ENCODE peak calls at places on chromosomes 16 and 17, in seven cellular contexts. J is OCI-LY7, E is HCT116, B is PC-3, V is MM.1S, G is hepatocyte, M is GM23338. R is an unnamed sample. For H3K4me1, the result is how much of the 10 kb centered on the place peaks cover.

GRCh38 chr16:50246299-50247122 is 19.8 kb upstream of the ADCY7 start:
- DNase-seq in B (no peak), J (no peak), V (no peak), E (no peak), M (peak), G (no peak), R (peak)

GRCh38 chr16:51416921-51417320 is 265.9 kb upstream of the SALL1 start:
- DNase-seq in M (no peak), B (no peak), G (no peak), E (no peak), V (no peak), J (no peak), R (peak)

GRCh38 chr16:11794991-11795886 is 1.8 kb downstream of the ZC3H7A start:
- DNase-seq in J (no peak), M (no peak), E (no peak), V (no peak), G (no peak), B (no peak), R (peak)

GRCh38 chr17:82870091-82870491 is 30.3 kb upstream of the ZNF750 start:
- DNase-seq in M (no peak), V (no peak), J (no peak), G (no peak), B (no peak), E (no peak), R (no peak)

GRCh38 chr17:43940630-43941029 is 1.6 kb downstream of the PPY start:
- DNase-seq in G (peak), J (peak), E (peak), M (peak), V (peak), B (peak), R (peak)

GRCh38 chr17:80970762-80971703 is 20.6 kb upstream of the CHMP6 start:
- DNase-seq in G (no peak), B (no peak), J (no peak), V (no peak), M (no peak), E (no peak), R (peak)

GRCh38 chr16:48958681-48959080 is 323.0 kb downstream of the CBLN1 start:
- DNase-seq in E (no peak), B (no peak), G (no peak), J (no peak), V (no peak), M (no peak), R (no peak)

GRCh38 chr16:14497245-14498082 is 132.6 kb downstream of the PARN start:
- DNase-seq in V (peak), B (no peak), E (no peak), J (no peak), G (no peak), M (no peak), R (no peak)

GRCh38 chr16:57555831-57556230 is 13.4 kb downstream of the ADGRG5 start:
- DNase-seq in B (no peak), E (no peak), J (no peak), V (no peak), M (no peak), G (no peak), R (no peak)

GRCh38 chr16:53817812-53818211 is 113.9 kb downstream of the FTO start:
- DNase-seq in E (no peak), M (no peak), V (no peak), G (no peak), B (peak), J (no peak), R (peak)

GRCh38 chr17:13462161-13462560 is 139.6 kb downstream of the HS3ST3A1 start:
- DNase-seq in G (no peak), J (no peak), E (no peak), M (no peak), V (no peak), B (peak), R (peak)

GRCh38 chr16:67551972-67552371 is 10.4 kb upstream of the CTCF start:
- DNase-seq in B (no peak), J (no peak), E (no peak), V (peak), M (no peak), G (no peak), R (no peak)

GRCh38 chr16:20971420-20971819 is 70.8 kb downstream of the LYRM1 start:
- DNase-seq in B (peak), E (no peak), M (no peak), J (no peak), G (no peak), V (no peak), R (peak)

GRCh38 chr17:47298712-47299111 is 25.0 kb upstream of the EFCAB13 start:
- DNase-seq in E (no peak), M (no peak), B (no peak), G (no peak), V (no peak), J (no peak), R (no peak)

GRCh38 chr17:6755731-6756184 is at the start of gene XAF1:
- DNase-seq in M (no peak), V (peak), J (peak), B (no peak), G (no peak), E (no peak), R (peak)

GRCh38 chr17:80835816-80836657 is 155.6 kb upstream of the CHMP6 start:
- DNase-seq in G (no peak), J (no peak), E (no peak), B (no peak), V (no peak), M (no peak), R (no peak)

GRCh38 chr16:88484505-88485365 is 31.7 kb downstream of the ZFPM1 start:
- DNase-seq in M (no peak), V (no peak), G (no peak), J (no peak), B (no peak), E (no peak), R (no peak)

GRCh38 chr16:88486398-88487123 is 33.5 kb downstream of the ZFPM1 start:
- DNase-seq in M (no peak), B (no peak), G (no peak), J (no peak), V (no peak), E (no peak), R (no peak)

GRCh38 chr16:88489163-88489721 is 36.2 kb downstream of the ZFPM1 start:
- DNase-seq in E (no peak), V (no peak), B (no peak), M (no peak), G (peak), J (no peak), R (no peak)

GRCh38 chr16:88487920-88488842 is 35.1 kb downstream of the ZFPM1 start:
- DNase-seq in G (peak), B (no peak), E (no peak), V (no peak), M (no peak), J (no peak), R (no peak)

DNA sequence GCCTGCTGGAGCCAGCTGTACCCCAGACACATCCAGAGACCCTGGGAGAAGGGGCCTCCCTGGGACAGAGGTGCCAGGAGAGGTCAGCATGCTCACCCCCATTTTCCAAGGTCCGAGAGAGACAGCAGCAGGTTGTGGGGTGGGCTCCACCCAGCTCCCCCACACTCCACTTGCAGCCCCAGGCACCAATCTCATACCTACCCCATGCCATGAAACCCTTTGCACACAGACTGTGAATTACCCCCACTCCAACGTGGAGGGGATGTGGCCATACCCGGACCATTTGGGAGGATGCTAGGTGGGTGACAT is 34.0 kb downstream of the ZFPM1 start:
- DNase-seq in J (no peak), V (no peak), E (no peak), G (no peak), B (no peak), M (no peak), R (no peak)
- H3K4me1 ChIP-seq in J (under half), V (under half), E (under half), G (under half), B (under half), M (under half), R (under half)

DNA sequence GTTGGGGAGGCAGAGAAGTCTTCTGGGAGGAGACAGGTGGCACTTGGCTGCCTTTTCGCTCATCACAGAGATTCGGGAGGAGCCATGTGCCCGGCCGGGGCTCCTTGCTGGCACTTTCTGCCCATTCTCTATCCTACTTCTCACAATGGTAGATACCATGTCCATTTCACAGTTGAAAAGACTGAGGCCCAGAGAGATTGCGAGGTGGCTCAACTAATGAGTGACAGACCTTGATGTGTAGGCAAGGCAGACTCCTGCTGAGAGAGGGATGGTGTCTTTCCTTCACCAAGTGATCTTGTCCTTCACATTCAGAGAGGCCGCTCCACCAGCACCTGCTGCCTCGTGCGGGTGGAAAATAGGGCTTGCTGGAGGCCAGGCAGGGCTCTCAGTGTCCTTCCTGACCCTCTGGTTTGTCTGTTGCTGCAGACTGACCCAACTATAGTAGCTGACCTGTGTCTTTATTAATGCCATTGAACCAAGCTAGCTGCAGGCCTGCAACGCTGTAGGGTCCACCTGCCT is 42.1 kb downstream of the MPRIP start:
- DNase-seq in B (no peak), G (no peak), V (no peak), E (no peak), M (no peak), J (no peak), R (no peak)
- TF ChIP-seq EZH2phosphoT487 in B (no peak), G (no peak), V (no peak), E (no peak), M (no peak), J (no peak), R (no peak)

DNA sequence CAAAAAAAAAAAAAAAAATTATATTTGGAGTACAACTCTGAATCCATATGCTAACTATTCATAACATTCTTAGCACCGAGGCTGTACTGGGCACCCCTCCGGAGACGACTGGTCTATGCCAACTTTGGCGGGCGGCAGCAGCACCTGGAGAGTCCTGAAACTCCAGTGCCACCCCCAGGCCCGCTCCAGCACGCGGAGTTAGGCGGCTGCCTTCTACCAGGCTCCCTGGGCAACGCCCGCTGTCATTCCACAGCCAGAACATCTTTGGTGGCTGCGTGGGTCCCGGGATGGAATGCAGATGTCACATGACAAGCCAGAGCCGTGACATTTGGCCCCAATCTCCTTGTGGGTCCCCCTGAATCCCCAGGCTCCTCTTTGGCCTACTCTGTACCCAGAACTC is 6.2 kb downstream of the TIMP2 start:
- DNase-seq in G (no peak), M (no peak), J (no peak), E (no peak), V (no peak), B (no peak), R (no peak)
- H3K4me1 ChIP-seq in G (under half), M (under half), J (under half), E (under half), V (under half), B (under half), R (half or more)

GRCh38 chr16:26598061-26598460 is 468.7 kb upstream of the C16orf82 start:
- DNase-seq in E (peak), B (peak), V (no peak), J (no peak), G (peak), M (no peak), R (no peak)
- TF ChIP-seq EZH2phosphoT487 in E (no peak), B (no peak), V (no peak), J (no peak), G (no peak), M (no peak), R (no peak)

GRCh38 chr16:72985148-72985882 is 62.6 kb downstream of the ZFHX3 start:
- DNase-seq in B (no peak), M (no peak), G (no peak), V (no peak), E (no peak), J (no peak), R (peak)
- H3K4me1 ChIP-seq in B (under half), M (under half), G (under half), V (under half), E (under half), J (under half), R (under half)

GRCh38 chr17:28043296-28043695 is 819 bp downstream of the NLK start:
- DNase-seq in J (peak), M (no peak), E (no peak), B (no peak), V (no peak), G (no peak), R (no peak)
- TF ChIP-seq EZH2phosphoT487 in J (no peak), M (no peak), E (no peak), B (no peak), V (no peak), G (no peak), R (no peak)

GRCh38 chr16:589658-590159 is at the start of gene RAB40C:
- DNase-seq in G (peak), V (peak), B (peak), J (peak), E (peak), M (peak), R (peak)
- H3K4me1 ChIP-seq in G (under half), V (under half), B (under half), J (under half), E (under half), M (under half), R (under half)

GRCh38 chr17:48608921-48609505 is 1.8 kb downstream of the HOXB7 start:
- DNase-seq in V (peak), B (no peak), E (no peak), J (no peak), G (no peak), M (no peak), R (no peak)
- TF ChIP-seq EZH2phosphoT487 in V (no peak), B (no peak), E (no peak), J (no peak), G (no peak), M (no peak), R (no peak)